ENCODE peak calls at places on chromosomes 16 and 17, in seven cellular contexts. One of them, this sample, is unnamed.

GRCh38 chr17:18139949-18140348 is 31.4 kb downstream of the MYO15A start:
- DNase-seq in HepG2: peak
- DNase-seq in GM12878: no peak
- DNase-seq in SK-N-SH: peak
- DNase-seq in H1: no peak
- DNase-seq in K562: peak
- DNase-seq in T47D: no peak
- DNase-seq in this sample: no peak

GRCh38 chr17:57295526-57296023 is 39.3 kb downstream of the MSI2 start:
- DNase-seq in HepG2: no peak
- DNase-seq in GM12878: no peak
- DNase-seq in SK-N-SH: no peak
- DNase-seq in H1: no peak
- DNase-seq in K562: no peak
- DNase-seq in T47D: no peak
- DNase-seq in this sample: peak

GRCh38 chr17:18181358-18181757 is 2.3 kb upstream of the ALKBH5 start:
- DNase-seq in HepG2: no peak
- DNase-seq in GM12878: no peak
- DNase-seq in SK-N-SH: no peak
- DNase-seq in H1: no peak
- DNase-seq in K562: peak
- DNase-seq in T47D: no peak
- DNase-seq in this sample: no peak

GRCh38 chr17:7854851-7855642 is at the start of gene TMEM88:
- DNase-seq in HepG2: no peak
- DNase-seq in GM12878: no peak
- DNase-seq in SK-N-SH: no peak
- DNase-seq in H1: peak
- DNase-seq in K562: no peak
- DNase-seq in T47D: no peak
- DNase-seq in this sample: no peak

GRCh38 chr16:89445166-89445565 is 45.2 kb downstream of the ANKRD11 start:
- DNase-seq in HepG2: no peak
- DNase-seq in GM12878: no peak
- DNase-seq in SK-N-SH: no peak
- DNase-seq in H1: no peak
- DNase-seq in K562: no peak
- DNase-seq in T47D: no peak
- DNase-seq in this sample: no peak

GRCh38 chr17:46158323-46159296 is 34.6 kb downstream of the KANSL1 start:
- DNase-seq in HepG2: no peak
- DNase-seq in GM12878: no peak
- DNase-seq in SK-N-SH: no peak
- DNase-seq in H1: no peak
- DNase-seq in K562: no peak
- DNase-seq in T47D: no peak
- DNase-seq in this sample: no peak

GRCh38 chr17:4195306-4195705 is 52.3 kb downstream of the CYB5D2 start:
- DNase-seq in HepG2: no peak
- DNase-seq in GM12878: no peak
- DNase-seq in SK-N-SH: no peak
- DNase-seq in H1: no peak
- DNase-seq in K562: no peak
- DNase-seq in T47D: no peak
- DNase-seq in this sample: no peak

GRCh38 chr17:79607941-79608728 is 2.7 kb downstream of the RBFOX3 start:
- DNase-seq in HepG2: no peak
- DNase-seq in GM12878: no peak
- DNase-seq in SK-N-SH: peak
- DNase-seq in H1: peak
- DNase-seq in K562: peak
- DNase-seq in T47D: peak
- DNase-seq in this sample: peak

GRCh38 chr17:50090971-50091950 is 3.9 kb upstream of the PDK2 start:
- DNase-seq in HepG2: no peak
- DNase-seq in GM12878: no peak
- DNase-seq in SK-N-SH: no peak
- DNase-seq in H1: no peak
- DNase-seq in K562: no peak
- DNase-seq in T47D: no peak
- DNase-seq in this sample: no peak

GRCh38 chr17:40025991-40026815 is 11.0 kb downstream of the CSF3 start:
- DNase-seq in HepG2: no peak
- DNase-seq in GM12878: no peak
- DNase-seq in SK-N-SH: no peak
- DNase-seq in H1: no peak
- DNase-seq in K562: no peak
- DNase-seq in T47D: peak
- DNase-seq in this sample: no peak

GRCh38 chr17:34683390-34683789 is 104.0 kb downstream of the TMEM132E start:
- DNase-seq in HepG2: no peak
- DNase-seq in GM12878: no peak
- DNase-seq in SK-N-SH: no peak
- DNase-seq in H1: no peak
- DNase-seq in K562: no peak
- DNase-seq in T47D: no peak
- DNase-seq in this sample: no peak

GRCh38 chr17:47987240-47987835 is 16.4 kb downstream of the CDK5RAP3 start:
- DNase-seq in HepG2: no peak
- DNase-seq in GM12878: no peak
- DNase-seq in SK-N-SH: peak
- DNase-seq in H1: peak
- DNase-seq in K562: no peak
- DNase-seq in T47D: peak
- DNase-seq in this sample: no peak

GRCh38 chr16:57648590-57649442 is 19.3 kb upstream of the ADGRG3 start:
- DNase-seq in HepG2: peak
- DNase-seq in GM12878: peak
- DNase-seq in SK-N-SH: peak
- DNase-seq in H1: peak
- DNase-seq in K562: peak
- DNase-seq in T47D: peak
- DNase-seq in this sample: peak

GRCh38 chr17:80927791-80928216 is 63.8 kb upstream of the CHMP6 start:
- DNase-seq in HepG2: no peak
- DNase-seq in GM12878: no peak
- DNase-seq in SK-N-SH: no peak
- DNase-seq in H1: no peak
- DNase-seq in K562: no peak
- DNase-seq in T47D: no peak
- DNase-seq in this sample: no peak

GRCh38 chr16:58678716-58679115 is 5.9 kb downstream of the SLC38A7 start:
- DNase-seq in HepG2: no peak
- DNase-seq in GM12878: no peak
- DNase-seq in SK-N-SH: no peak
- DNase-seq in H1: no peak
- DNase-seq in K562: no peak
- DNase-seq in T47D: peak
- DNase-seq in this sample: no peak

GRCh38 chr17:45093444-45094110 is 32.5 kb downstream of the NMT1 start:
- DNase-seq in HepG2: no peak
- DNase-seq in GM12878: no peak
- DNase-seq in SK-N-SH: no peak
- DNase-seq in H1: no peak
- DNase-seq in K562: no peak
- DNase-seq in T47D: no peak
- DNase-seq in this sample: no peak

GRCh38 chr17:58345500-58345899 is 6.5 kb downstream of the SUPT4H1 start:
- DNase-seq in HepG2: no peak
- DNase-seq in GM12878: no peak
- DNase-seq in SK-N-SH: no peak
- DNase-seq in H1: no peak
- DNase-seq in K562: no peak
- DNase-seq in T47D: no peak
- DNase-seq in this sample: no peak

GRCh38 chr17:80184423-80184714 is 14.5 kb downstream of the CARD14 start:
- DNase-seq in HepG2: no peak
- DNase-seq in GM12878: no peak
- DNase-seq in SK-N-SH: no peak
- DNase-seq in H1: no peak
- DNase-seq in K562: no peak
- DNase-seq in T47D: no peak
- DNase-seq in this sample: no peak

GRCh38 chr17:17359271-17359670 is 56.1 kb downstream of the NT5M start:
- DNase-seq in HepG2: no peak
- DNase-seq in GM12878: no peak
- DNase-seq in SK-N-SH: no peak
- DNase-seq in H1: no peak
- DNase-seq in K562: no peak
- DNase-seq in T47D: no peak
- DNase-seq in this sample: no peak

GRCh38 chr16:73864868-73865267 is 431.7 kb upstream of the PSMD7 start:
- DNase-seq in HepG2: no peak
- DNase-seq in GM12878: no peak
- DNase-seq in SK-N-SH: no peak
- DNase-seq in H1: no peak
- DNase-seq in K562: no peak
- DNase-seq in T47D: no peak
- DNase-seq in this sample: no peak

GRCh38 chr17:10081571-10082169 is 116.7 kb downstream of the GAS7 start:
- DNase-seq in HepG2: no peak
- DNase-seq in GM12878: no peak
- DNase-seq in SK-N-SH: no peak
- DNase-seq in H1: no peak
- DNase-seq in K562: no peak
- DNase-seq in T47D: no peak
- DNase-seq in this sample: no peak

GRCh38 chr16:29824589-29825144 is 4.4 kb downstream of the MVP start:
- DNase-seq in HepG2: no peak
- DNase-seq in GM12878: no peak
- DNase-seq in SK-N-SH: no peak
- DNase-seq in H1: no peak
- DNase-seq in K562: no peak
- DNase-seq in T47D: no peak
- DNase-seq in this sample: no peak

GRCh38 chr17:80568246-80568645 is 23.6 kb downstream of the RPTOR start:
- DNase-seq in HepG2: no peak
- DNase-seq in GM12878: no peak
- DNase-seq in SK-N-SH: no peak
- DNase-seq in H1: no peak
- DNase-seq in K562: no peak
- DNase-seq in T47D: no peak
- DNase-seq in this sample: no peak

GRCh38 chr17:34306466-34306865 is 12.8 kb upstream of the CCL8 start:
- DNase-seq in HepG2: no peak
- DNase-seq in GM12878: no peak
- DNase-seq in SK-N-SH: peak
- DNase-seq in H1: peak
- DNase-seq in K562: peak
- DNase-seq in T47D: peak
- DNase-seq in this sample: no peak

GRCh38 chr16:23689442-23690187 is 10.9 kb downstream of the PLK1 start:
- DNase-seq in HepG2: no peak
- DNase-seq in GM12878: no peak
- DNase-seq in SK-N-SH: no peak
- DNase-seq in H1: no peak
- DNase-seq in K562: no peak
- DNase-seq in T47D: no peak
- DNase-seq in this sample: no peak

GRCh38 chr17:5078106-5079028 is at the start of gene ZFP3:
- DNase-seq in HepG2: no peak
- DNase-seq in GM12878: peak
- DNase-seq in SK-N-SH: peak
- DNase-seq in H1: peak
- DNase-seq in K562: no peak
- DNase-seq in T47D: peak
- DNase-seq in this sample: no peak

GRCh38 chr17:42853597-42853967 is 2.6 kb downstream of the AOC3 start:
- DNase-seq in HepG2: no peak
- DNase-seq in GM12878: no peak
- DNase-seq in SK-N-SH: no peak
- DNase-seq in H1: no peak
- DNase-seq in K562: no peak
- DNase-seq in T47D: no peak
- DNase-seq in this sample: no peak
- TF ChIP-seq JUND in HepG2: no peak
- TF ChIP-seq JUND in GM12878: no peak
- TF ChIP-seq JUND in SK-N-SH: no peak
- TF ChIP-seq JUND in H1: no peak
- TF ChIP-seq JUND in K562: no peak
- TF ChIP-seq JUND in T47D: no peak
- TF ChIP-seq JUND in this sample: no peak

GRCh38 chr16:78668393-78668792 is 568.9 kb downstream of the WWOX start:
- DNase-seq in HepG2: no peak
- DNase-seq in GM12878: no peak
- DNase-seq in SK-N-SH: no peak
- DNase-seq in H1: no peak
- DNase-seq in K562: no peak
- DNase-seq in T47D: no peak
- DNase-seq in this sample: no peak

GRCh38 chr16:78667675-78668074 is 568.2 kb downstream of the WWOX start:
- DNase-seq in HepG2: no peak
- DNase-seq in GM12878: no peak
- DNase-seq in SK-N-SH: no peak
- DNase-seq in H1: no peak
- DNase-seq in K562: no peak
- DNase-seq in T47D: no peak
- DNase-seq in this sample: no peak

GRCh38 chr16:78666318-78666717 is 566.9 kb downstream of the WWOX start:
- DNase-seq in HepG2: no peak
- DNase-seq in GM12878: no peak
- DNase-seq in SK-N-SH: peak
- DNase-seq in H1: no peak
- DNase-seq in K562: no peak
- DNase-seq in T47D: no peak
- DNase-seq in this sample: no peak

GRCh38 chr16:78663690-78664089 is 564.2 kb downstream of the WWOX start:
- DNase-seq in HepG2: no peak
- DNase-seq in GM12878: no peak
- DNase-seq in SK-N-SH: no peak
- DNase-seq in H1: no peak
- DNase-seq in K562: no peak
- DNase-seq in T47D: no peak
- DNase-seq in this sample: no peak

GRCh38 chr16:78665373-78665772 is 565.9 kb downstream of the WWOX start:
- DNase-seq in HepG2: no peak
- DNase-seq in GM12878: no peak
- DNase-seq in SK-N-SH: no peak
- DNase-seq in H1: no peak
- DNase-seq in K562: no peak
- DNase-seq in T47D: no peak
- DNase-seq in this sample: no peak
- TF ChIP-seq JUND in HepG2: no peak
- TF ChIP-seq JUND in GM12878: no peak
- TF ChIP-seq JUND in SK-N-SH: no peak
- TF ChIP-seq JUND in H1: no peak
- TF ChIP-seq JUND in K562: no peak
- TF ChIP-seq JUND in T47D: no peak
- TF ChIP-seq JUND in this sample: no peak

GRCh38 chr17:73064084-73064938 is 28.2 kb downstream of the SLC39A11 start:
- DNase-seq in HepG2: no peak
- DNase-seq in GM12878: no peak
- DNase-seq in SK-N-SH: peak
- DNase-seq in H1: no peak
- DNase-seq in K562: peak
- DNase-seq in T47D: peak
- DNase-seq in this sample: no peak
- TF ChIP-seq JUND in HepG2: no peak
- TF ChIP-seq JUND in GM12878: no peak
- TF ChIP-seq JUND in SK-N-SH: no peak
- TF ChIP-seq JUND in H1: no peak
- TF ChIP-seq JUND in K562: no peak
- TF ChIP-seq JUND in T47D: no peak
- TF ChIP-seq JUND in this sample: no peak

GRCh38 chr16:10122546-10122945 is 59.7 kb downstream of the GRIN2A start:
- DNase-seq in HepG2: peak
- DNase-seq in GM12878: no peak
- DNase-seq in SK-N-SH: peak
- DNase-seq in H1: no peak
- DNase-seq in K562: peak
- DNase-seq in T47D: no peak
- DNase-seq in this sample: no peak
- TF ChIP-seq JUND in HepG2: no peak
- TF ChIP-seq JUND in GM12878: no peak
- TF ChIP-seq JUND in SK-N-SH: no peak
- TF ChIP-seq JUND in H1: no peak
- TF ChIP-seq JUND in K562: no peak
- TF ChIP-seq JUND in T47D: no peak
- TF ChIP-seq JUND in this sample: no peak

This sample was measured in HCT116.